ENCODE peak calls at places on chromosomes 2 and 18, in five cellular contexts. O is gastrocnemius medialis; M is activated CD4-positive, alpha-beta T cell treated with anti-CD3 and anti-CD28 coated beads, Interleukin-2, amount 10 ng/mL, durations not matched to agents 7 days and 5 days; F is HTR-8/SVneo; B is NT2/D1. W is an unnamed sample.

GRCh38 chr2:38215511-38215910 is 139.6 kb upstream of the CYP1B1 start:
- DNase-seq in F (no peak), O (no peak), M (no peak), B (no peak), W (no peak)

GRCh38 chr2:146990311-146990781 is 854.5 kb upstream of the ACVR2A start:
- DNase-seq in M (no peak), B (no peak), F (no peak), O (no peak), W (no peak)

GRCh38 chr2:216584112-216584511 is 49.1 kb upstream of the IGFBP2 start:
- DNase-seq in F (no peak), O (no peak), M (no peak), B (no peak), W (no peak)

GRCh38 chr2:3605013-3605961 is 10.4 kb downstream of the COLEC11 start:
- DNase-seq in O (peak), B (no peak), M (peak), F (no peak), W (peak)

GRCh38 chr18:24490545-24490944 is 30.1 kb downstream of the HRH4 start:
- DNase-seq in O (no peak), F (no peak), M (no peak), B (no peak), W (no peak)

GRCh38 chr2:230956827-230957755 is 32.0 kb upstream of the GPR55 start:
- DNase-seq in O (no peak), F (peak), B (peak), M (peak), W (no peak)

GRCh38 chr2:143117225-143117624 is 12.0 kb upstream of the ARHGAP15 start:
- DNase-seq in B (no peak), O (no peak), F (no peak), M (no peak), W (no peak)

GRCh38 chr2:189581354-189582139 is 961 bp upstream of the SLC40A1 start:
- DNase-seq in B (peak), O (no peak), M (peak), F (peak), W (peak)

GRCh38 chr2:142310530-142310929 is 179.7 kb upstream of the LRP1B start:
- DNase-seq in F (no peak), B (no peak), M (no peak), O (no peak), W (no peak)

GRCh38 chr2:8457620-8458255 is 224.1 kb upstream of the ID2 start:
- DNase-seq in B (no peak), M (no peak), F (no peak), O (no peak), W (no peak)

GRCh38 chr18:55343396-55344073 is 244.5 kb downstream of the TCF4 start:
- DNase-seq in F (no peak), M (no peak), B (no peak), O (no peak), W (peak)

GRCh38 chr2:133296396-133296795 is 271.9 kb downstream of the NCKAP5 start:
- DNase-seq in B (no peak), O (no peak), F (no peak), M (no peak), W (no peak)

GRCh38 chr2:217993817-217994459 is 8.9 kb downstream of the TNS1 start:
- DNase-seq in B (no peak), F (peak), O (peak), M (peak), W (peak)

GRCh38 chr18:267380-267687 is 513 bp downstream of the THOC1 start:
- DNase-seq in B (peak), O (no peak), F (peak), M (no peak), W (no peak)

GRCh38 chr2:219483451-219484342 is 15.0 kb upstream of the GMPPA start:
- DNase-seq in O (no peak), F (no peak), B (no peak), M (no peak), W (no peak)

GRCh38 chr2:81481994-81482368 is 1177.4 kb upstream of the LRRTM1 start:
- DNase-seq in M (no peak), O (no peak), F (no peak), B (peak), W (no peak)

GRCh38 chr2:29064746-29065478 is 9.4 kb downstream of the PCARE start:
- DNase-seq in M (no peak), O (no peak), F (no peak), B (no peak), W (no peak)

GRCh38 chr2:239948100-239948881 is 76.9 kb downstream of the NDUFA10 start:
- DNase-seq in O (no peak), B (no peak), M (no peak), F (no peak), W (no peak)

GRCh38 chr2:224518806-224519580 is 66.2 kb downstream of the CUL3 start:
- DNase-seq in F (peak), B (no peak), O (no peak), M (no peak), W (no peak)

GRCh38 chr2:227816507-227817274 is 3.0 kb downstream of the CCL20 start:
- DNase-seq in O (no peak), M (no peak), F (no peak), B (no peak), W (no peak)

GRCh38 chr18:3585656-3586509 is 135.9 kb downstream of the TGIF1 start:
- DNase-seq in B (peak), M (peak), F (no peak), O (peak), W (peak)

GRCh38 chr2:64722645-64723044 is 68.9 kb upstream of the SERTAD2 start:
- DNase-seq in M (no peak), O (no peak), B (no peak), F (no peak), W (no peak)

GRCh38 chr18:76610933-76611749 is 116.1 kb upstream of the ZNF516 start:
- DNase-seq in M (no peak), O (no peak), B (no peak), F (no peak), W (no peak)

GRCh38 chr2:70922591-70923234 is 13.0 kb upstream of the ATP6V1B1 start:
- DNase-seq in M (no peak), B (no peak), F (no peak), O (no peak), W (no peak)

GRCh38 chr2:86370579-86370978 is 33.2 kb upstream of the REEP1 start:
- DNase-seq in O (no peak), M (no peak), B (no peak), F (no peak), W (no peak)